ENCODE peak calls at places on chromosomes 1 and 21, in seven cellular contexts. W is stimulated activated CD4-positive, alpha-beta T cell treated with anti-CD3 and anti-CD28 coated beads, Interleukin-2, amount 100 ng/mL, for 48 hours; D is activated CD8-positive, alpha-beta memory T cell treated with anti-CD3 and anti-CD28 coated beads, Interleukin-2, amount 10 ng/mL, durations not matched to agents 7 days and 5 days; R is KBM-7; M is HT1080; U is activated CD8-positive, alpha-beta T cell treated with anti-CD3 and anti-CD28 coated beads, Interleukin-2, amount 10 ng/mL, durations not matched to agents 7 days and 5 days; P is activated CD4-positive, alpha-beta T cell treated with anti-CD3 and anti-CD28 coated beads for 48 hours. T is an unnamed sample.

GRCh38 chr21:23398726-23399125 is 2208.6 kb downstream of the MRPL39 start:
- DNase-seq in W (no peak), D (no peak), R (no peak), M (no peak), U (no peak), P (no peak), T (no peak)

GRCh38 chr1:153368477-153368876 is 6.9 kb downstream of the S100A12 start:
- DNase-seq in W (no peak), D (no peak), R (no peak), M (no peak), U (no peak), P (no peak), T (no peak)

GRCh38 chr21:35619184-35619583 is 441.1 kb downstream of the SETD4 start:
- DNase-seq in W (no peak), D (no peak), R (no peak), M (peak), U (no peak), P (no peak), T (no peak)

GRCh38 chr1:70411360-70411844 is 334 bp downstream of the CTH start:
- DNase-seq in W (no peak), D (no peak), R (no peak), M (no peak), U (no peak), P (no peak), T (no peak)

GRCh38 chr1:20590313-20590777 is 1.4 kb downstream of the CDA start:
- DNase-seq in W (no peak), D (no peak), R (no peak), M (no peak), U (no peak), P (no peak), T (no peak)

GRCh38 chr1:188782220-188782841 is 1695.3 kb downstream of the BRINP3 start:
- DNase-seq in W (no peak), D (no peak), R (peak), M (peak), U (no peak), P (no peak), T (no peak)

GRCh38 chr1:159928491-159929050 is 3.3 kb upstream of the TAGLN2 start:
- DNase-seq in W (no peak), D (no peak), R (no peak), M (no peak), U (no peak), P (no peak), T (no peak)

GRCh38 chr1:15354580-15354965 is 55.1 kb upstream of the EFHD2 start:
- DNase-seq in W (no peak), D (no peak), R (no peak), M (peak), U (no peak), P (no peak), T (no peak)

T was measured in vagina.